ENCODE peak calls at places on chromosome 17, in four cellular contexts. V is mucosa of descending colon, C is Panc1, K is sigmoid colon. G is an unnamed sample.

GRCh38 chr17:47687328-47687690 is 6.7 kb upstream of the TBKBP1 start:
- DNase-seq in V (no peak), C (no peak), K (no peak), G (no peak)

GRCh38 chr17:6427284-6427781 is 7.6 kb downstream of the AIPL1 start:
- DNase-seq in V (no peak), C (no peak), K (no peak), G (peak; percentile 18)

GRCh38 chr17:74446551-74447500 is 14.9 kb downstream of the GPRC5C start:
- DNase-seq in V (no peak), C (no peak), K (no peak), G (no peak)

GRCh38 chr17:70072900-70073299 is 2.1 kb upstream of the KCNJ16 start:
- DNase-seq in V (no peak), C (no peak), K (no peak), G (no peak)

GRCh38 chr17:41452276-41452675 is 11.5 kb upstream of the KRT38 start:
- DNase-seq in V (no peak), C (no peak), K (no peak), G (no peak)

GRCh38 chr17:488993-489757 is 136.6 kb upstream of the RPH3AL start:
- DNase-seq in V (no peak), C (peak; percentile 62), K (no peak), G (no peak)

GRCh38 chr17:74052993-74053744 is 150.3 kb upstream of the RPL38 start:
- DNase-seq in V (no peak), C (no peak), K (no peak), G (no peak)

GRCh38 chr17:55072910-55073309 is 104.3 kb downstream of the STXBP4 start:
- DNase-seq in V (no peak), C (no peak), K (no peak), G (peak; percentile 6)

GRCh38 chr17:68327823-68328557 is 36.7 kb downstream of the ARSG start:
- DNase-seq in V (no peak), C (no peak), K (no peak), G (no peak)

GRCh38 chr17:51869387-51869786 is 289.1 kb downstream of the CA10 start:
- DNase-seq in V (no peak), C (no peak), K (no peak), G (peak; percentile 7)

GRCh38 chr17:77313831-77314230 is 173.1 kb downstream of the SEC14L1 start:
- DNase-seq in V (peak; percentile 22), C (no peak), K (peak; percentile 50), G (no peak)

GRCh38 chr17:81153340-81153803 is 11.9 kb upstream of the PVALEF start:
- DNase-seq in V (no peak), C (no peak), K (no peak), G (peak; percentile 69)

GRCh38 chr17:45092932-45093430 is 31.9 kb downstream of the NMT1 start:
- DNase-seq in V (peak; percentile 70), C (peak; percentile 60), K (peak; percentile 97), G (peak; percentile 98)

GRCh38 chr17:1047177-1047885 is 50.4 kb downstream of the TIMM22 start:
- DNase-seq in V (peak; percentile 42), C (no peak), K (peak; percentile 87), G (peak; percentile 55)

GRCh38 chr17:81148986-81149533 is 16.2 kb upstream of the PVALEF start:
- DNase-seq in V (no peak), C (no peak), K (no peak), G (no peak)

GRCh38 chr17:50213026-50214015 is 11.9 kb upstream of the COL1A1 start:
- DNase-seq in V (no peak), C (no peak), K (no peak), G (no peak)

GRCh38 chr17:46175891-46176290 is 17.3 kb downstream of the KANSL1 start:
- DNase-seq in V (no peak), C (no peak), K (no peak), G (no peak)

GRCh38 chr17:78774456-78774855 is 7.6 kb downstream of the CYTH1 start:
- DNase-seq in V (no peak), C (no peak), K (peak; percentile 50), G (no peak)

GRCh38 chr17:40539711-40540411 is 25.4 kb downstream of the CCR7 start:
- DNase-seq in V (peak; percentile 29), C (no peak), K (peak; percentile 52), G (no peak)

GRCh38 chr17:63476857-63477470 is at the start of gene ACE:
- DNase-seq in V (peak; percentile 80), C (no peak), K (no peak), G (peak; percentile 13)

GRCh38 chr17:307741-308507 is 44.7 kb downstream of the RPH3AL start:
- DNase-seq in V (peak; percentile 43), C (no peak), K (peak; percentile 92), G (no peak)

GRCh38 chr17:79854080-79854861 is 15.0 kb upstream of the CBX4 start:
- DNase-seq in V (peak; percentile 36), C (no peak), K (no peak), G (no peak)

GRCh38 chr17:6506679-6507231 is 49.6 kb downstream of the PITPNM3 start:
- DNase-seq in V (peak; percentile 78), C (no peak), K (peak; percentile 66), G (no peak)

GRCh38 chr17:78473951-78474630 is 95.6 kb downstream of the PGS1 start:
- DNase-seq in V (no peak), C (no peak), K (no peak), G (no peak)

GRCh38 chr17:78779848-78780247 is 2.2 kb downstream of the CYTH1 start:
- DNase-seq in V (no peak), C (no peak), K (peak; percentile 44), G (no peak)

GRCh38 chr17:79937981-79938695 is 97.5 kb downstream of the TBC1D16 start:
- DNase-seq in V (peak; percentile 42), C (no peak), K (no peak), G (no peak)

GRCh38 chr17:76179496-76180467 is 38.7 kb upstream of the FOXJ1 start:
- DNase-seq in V (no peak), C (no peak), K (no peak), G (peak; percentile 48)
- TF ChIP-seq CTCF in V (no peak), C (no peak), K (no peak), G (peak; percentile 23)

DNA sequence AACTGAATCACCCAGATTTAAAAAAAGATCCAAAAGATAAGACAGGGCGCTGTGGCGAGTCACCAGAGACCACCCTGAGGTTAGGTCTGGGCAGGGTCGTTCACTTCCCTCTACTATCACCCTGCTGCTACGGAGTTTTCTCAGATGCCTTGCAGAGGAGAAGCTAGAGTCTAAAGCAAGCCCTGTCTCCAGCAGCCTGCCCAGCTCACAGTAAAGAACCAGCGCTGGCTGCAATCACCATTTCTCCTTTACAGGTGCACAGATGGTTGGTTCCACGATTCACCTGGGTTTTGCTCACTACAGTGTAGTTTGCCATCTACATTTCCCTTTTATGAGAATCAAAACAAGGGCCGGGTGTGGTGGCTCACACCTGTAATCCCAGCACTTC is 71.3 kb downstream of the SRCIN1 start:
- DNase-seq in V (no peak), C (no peak), K (no peak), G (no peak)
- TF ChIP-seq CTCF in V (no peak), C (no peak), K (no peak), G (no peak)

DNA sequence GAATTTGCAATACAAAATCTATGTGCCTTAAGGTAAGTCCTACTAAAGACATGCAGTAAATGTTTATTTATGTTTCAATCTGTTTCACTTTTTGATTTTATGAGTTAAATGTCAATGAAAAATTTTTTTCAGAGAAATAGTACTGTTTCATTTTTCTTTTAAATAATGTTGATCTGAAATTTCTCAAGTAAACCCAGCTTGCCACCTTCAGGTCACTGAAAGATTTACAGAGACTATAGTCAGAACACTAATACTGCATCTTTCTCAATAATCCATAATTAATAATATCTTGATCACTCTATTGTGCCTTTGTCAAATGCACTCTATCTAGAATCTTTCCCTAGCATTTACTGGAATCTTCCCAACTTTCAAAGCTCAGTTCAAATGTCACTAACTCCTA is 6.5 kb upstream of the DHX40 start:
- DNase-seq in V (no peak), C (no peak), K (no peak), G (peak; percentile 40)
- TF ChIP-seq CTCF in V (no peak), C (peak; percentile 24), K (no peak), G (peak; percentile 44)

GRCh38 chr17:66915204-66915611 is 49.3 kb upstream of the CACNG4 start:
- DNase-seq in V (peak; percentile 63), C (no peak), K (no peak), G (peak; percentile 4)
- TF ChIP-seq CTCF in V (peak; percentile 45), C (peak; percentile 67), K (peak; percentile 20), G (peak; percentile 29)